ENCODE peak calls at places on chromosome 6, in nine cellular contexts. N is lower lobe of right lung, Q is AG04450, U is A549, X is K562, Y is fibroblast of lung, E is GM12865, A is fibroblast of the aortic adventitia, P is lung. R is an unnamed sample.

GRCh38 chr6:43635387-43636311 is at the start of gene MAD2L1BP:
- DNase-seq in X (peak; percentile 87), E (peak; percentile 87), U (peak; percentile 74), Q (no peak), N (peak; percentile 90), Y (peak; percentile 63), P (peak; percentile 82), A (peak; percentile 60), R (no peak)

GRCh38 chr6:66937180-66937579 is 1230.2 kb upstream of the EYS start:
- DNase-seq in P (no peak), E (no peak), N (no peak), A (no peak), Y (no peak), U (no peak), X (no peak), Q (no peak), R (no peak)

GRCh38 chr6:116461563-116462507 is 660 bp downstream of the CALHM6 start:
- DNase-seq in A (no peak), X (no peak), N (peak; percentile 81), P (peak; percentile 30), Q (no peak), E (peak; percentile 79), Y (peak; percentile 50), U (no peak), R (no peak)

GRCh38 chr6:54614499-54615195 is 231.9 kb upstream of the FAM83B start:
- DNase-seq in E (no peak), N (no peak), Q (no peak), U (no peak), X (no peak), A (no peak), P (no peak), Y (no peak), R (no peak)

GRCh38 chr6:134954272-134954990 is 4.5 kb upstream of the ALDH8A1 start:
- DNase-seq in P (no peak), Y (no peak), X (no peak), A (no peak), U (no peak), Q (no peak), E (no peak), N (no peak), R (no peak)

GRCh38 chr6:117288083-117288715 is 22.8 kb downstream of the VGLL2 start:
- DNase-seq in A (no peak), N (no peak), X (no peak), U (no peak), P (no peak), E (no peak), Q (no peak), Y (no peak), R (no peak)

GRCh38 chr6:148985499-148985898 is 238.7 kb downstream of the UST start:
- DNase-seq in U (no peak), E (no peak), P (no peak), Q (no peak), A (no peak), N (no peak), Y (no peak), X (no peak), R (no peak)

GRCh38 chr6:110664933-110665332 is 150.3 kb downstream of the CDK19 start:
- DNase-seq in X (no peak), A (no peak), Q (no peak), N (no peak), P (no peak), U (no peak), E (peak; percentile 23), Y (peak; percentile 36), R (no peak)

GRCh38 chr6:10531513-10531912 is 10.4 kb downstream of the GCNT2 start:
- DNase-seq in E (peak; percentile 66), P (no peak), Q (no peak), X (no peak), N (no peak), U (no peak), A (no peak), Y (no peak), R (no peak)

GRCh38 chr6:121450242-121450641 is 14.8 kb downstream of the GJA1 start:
- DNase-seq in Y (no peak), P (no peak), E (no peak), U (no peak), N (no peak), X (no peak), A (no peak), Q (no peak), R (no peak)

GRCh38 chr6:99592900-99593299 is 13.7 kb upstream of the PRDM13 start:
- DNase-seq in U (no peak), Y (no peak), P (no peak), X (no peak), N (no peak), A (peak; percentile 46), Q (no peak), E (no peak), R (no peak)

GRCh38 chr6:145699462-145699861 is 35.9 kb downstream of the EPM2A start:
- DNase-seq in Y (peak; percentile 54), A (peak; percentile 68), Q (peak; percentile 10), N (no peak), X (no peak), P (no peak), E (no peak), U (no peak), R (peak; percentile 16)

DNA sequence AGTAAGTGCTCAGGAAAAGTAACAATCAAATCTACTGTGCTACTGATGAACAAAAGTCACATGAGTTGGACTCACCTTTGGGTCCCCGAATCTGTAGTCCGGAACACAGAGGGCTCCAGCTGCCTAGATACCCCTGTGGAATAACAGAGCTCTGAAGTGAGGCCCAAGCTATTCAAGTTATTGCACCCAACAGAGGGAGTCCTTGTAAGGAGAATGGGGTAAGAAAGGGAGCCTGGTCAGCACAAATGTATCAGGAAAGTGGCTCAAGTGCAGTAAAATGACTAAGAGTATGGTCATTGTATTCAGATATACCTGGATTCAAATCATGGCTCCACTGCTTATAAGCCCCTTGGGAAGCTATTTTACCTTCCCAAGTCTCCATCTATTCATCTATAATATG is 20.9 kb downstream of the EDN1 start:
- DNase-seq in Y (no peak), A (no peak), N (no peak), E (no peak), X (no peak), U (no peak), P (no peak), Q (no peak), R (no peak)
- TF ChIP-seq CTCF in Y (no peak), A (no peak), N (no peak), E (no peak), X (no peak), U (peak; percentile 54), P (no peak), Q (peak; percentile 15), R (peak; percentile 60)

GRCh38 chr6:72022830-72023229 is 136.5 kb downstream of the RIMS1 start:
- DNase-seq in P (no peak), E (no peak), N (no peak), Y (no peak), U (no peak), X (no peak), A (no peak), Q (no peak), R (no peak)
- H3K4me3 ChIP-seq in P (no peak overlapping the region), E (no peak overlapping the region), N (no peak overlapping the region), Y (no peak overlapping the region), U (no peak overlapping the region), X (no peak overlapping the region), A (no peak overlapping the region), Q (no peak overlapping the region), R (no peak overlapping the region)

DNA sequence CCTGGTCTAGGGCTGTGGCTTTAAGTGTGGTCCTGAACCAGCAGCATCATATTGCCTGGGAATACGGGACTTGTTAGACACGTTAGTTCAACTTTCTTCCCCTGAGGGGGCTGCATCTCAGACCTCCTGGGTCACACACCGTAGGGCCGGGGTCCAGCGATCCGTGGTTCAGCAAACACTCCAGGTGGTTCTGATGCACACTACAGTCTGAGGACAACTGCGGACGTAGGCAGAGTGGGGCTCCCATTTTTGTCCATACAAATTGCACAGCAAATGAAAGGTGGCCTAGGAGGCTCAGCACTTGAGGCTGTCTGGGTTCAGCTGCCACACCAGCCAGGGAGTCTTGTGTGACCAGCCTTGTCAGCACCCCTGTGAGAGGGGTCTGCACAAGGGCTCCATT is 233.1 kb downstream of the QKI start:
- DNase-seq in A (no peak), X (no peak), P (no peak), E (no peak), Y (no peak), Q (no peak), N (no peak), U (no peak), R (no peak)
- TF ChIP-seq CTCF in A (no peak), X (no peak), P (no peak), E (no peak), Y (no peak), Q (no peak), N (no peak), U (no peak), R (no peak)

DNA sequence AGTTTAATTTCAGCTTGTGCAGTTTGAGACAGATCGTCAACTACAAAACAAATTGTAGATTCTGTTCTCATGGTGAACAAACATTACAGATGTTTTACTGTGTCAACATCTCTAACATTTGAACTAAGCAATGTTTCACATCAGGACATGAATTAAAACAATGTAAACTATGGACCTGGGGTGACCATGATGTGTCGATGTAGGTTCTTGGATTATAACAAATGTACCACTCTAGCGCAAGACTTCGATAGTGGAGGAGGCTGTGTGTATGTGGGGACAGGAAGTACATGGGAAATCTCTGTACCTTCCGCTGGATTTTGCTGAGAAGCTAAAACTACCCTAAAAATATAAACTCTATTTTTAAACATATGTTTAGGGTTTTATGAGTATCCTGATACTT is 17.1 kb downstream of the HIVEP2 start:
- DNase-seq in X (no peak), U (no peak), Q (no peak), P (no peak), A (peak; percentile 19), Y (peak; percentile 33), N (no peak), E (peak; percentile 69), R (no peak)
- H3K4me3 ChIP-seq in X (no peak overlapping the region), U (peak overlapping the region; percentile 68), Q (no peak overlapping the region), P (no peak overlapping the region), A (no peak overlapping the region), Y (peak overlapping the region; percentile 87), N (peak overlapping the region; percentile 68), E (peak overlapping the region; percentile 99), R (peak overlapping the region; percentile 70)

GRCh38 chr6:90346729-90347128 is 50.1 kb upstream of the BACH2 start:
- DNase-seq in P (no peak), U (no peak), N (no peak), E (no peak), X (no peak), A (no peak), Y (no peak), Q (no peak), R (no peak)
- TF ChIP-seq CTCF in P (no peak), U (no peak), N (no peak), E (no peak), X (no peak), A (no peak), Y (no peak), Q (no peak), R (no peak)

GRCh38 chr6:106514281-106514885 is 114.9 kb downstream of the RTN4IP1 start:
- DNase-seq in A (no peak), P (no peak), Q (no peak), N (no peak), U (no peak), Y (no peak), E (no peak), X (no peak), R (no peak)
- H3K4me3 ChIP-seq in A (peak overlapping the region; percentile 81), P (no peak overlapping the region), Q (no peak overlapping the region), N (peak overlapping the region; percentile 84), U (no peak overlapping the region), Y (peak overlapping the region; percentile 68), E (peak overlapping the region; percentile 82), X (no peak overlapping the region), R (peak overlapping the region; percentile 84)

R was measured in epithelial cell of proximal tubule.